ENCODE peak calls at places on chromosomes 1 and 21, in six cellular contexts. F is CD8-positive, alpha-beta T cell; O is breast epithelium; J is uterus; A is stomach; U is tibial nerve. M is an unnamed sample.

GRCh38 chr1:1621173-1621661 is 5.9 kb downstream of the MIB2 start:
- DNase-seq in F (no peak), O (no peak), J (no peak), A (no peak), U (no peak), M (no peak)

GRCh38 chr1:60367522-60367921 is 294.0 kb upstream of the C1orf87 start:
- DNase-seq in F (no peak), O (no peak), J (no peak), A (no peak), U (no peak), M (no peak)

GRCh38 chr1:114347431-114348209 is 163.4 kb downstream of the TRIM33 start:
- DNase-seq in F (no peak), O (no peak), J (no peak), A (no peak), U (no peak), M (no peak)

GRCh38 chr1:175597969-175598765 is 145.2 kb downstream of the TNR start:
- DNase-seq in F (no peak), O (no peak), J (no peak), A (no peak), U (no peak), M (no peak)

GRCh38 chr1:177310326-177310725 is 139.6 kb downstream of the BRINP2 start:
- DNase-seq in F (no peak), O (no peak), J (no peak), A (no peak), U (no peak), M (no peak)

GRCh38 chr1:109089242-109090015 is 1.1 kb upstream of the TMEM167B start:
- DNase-seq in F (no peak), O (peak), J (no peak), A (peak), U (no peak), M (peak)

GRCh38 chr1:9317591-9318331 is 25.1 kb downstream of the SPSB1 start:
- DNase-seq in F (no peak), O (no peak), J (peak), A (no peak), U (no peak), M (peak)

GRCh38 chr1:236303675-236304074 is 21.9 kb upstream of the ERO1B start:
- DNase-seq in F (no peak), O (no peak), J (no peak), A (no peak), U (no peak), M (no peak)

GRCh38 chr1:47650205-47650604 is 212.4 kb downstream of the FOXD2 start:
- DNase-seq in F (no peak), O (no peak), J (no peak), A (peak), U (no peak), M (no peak)

GRCh38 chr1:162279099-162279498 is 97.6 kb downstream of the SPATA46 start:
- DNase-seq in F (no peak), O (no peak), J (no peak), A (no peak), U (no peak), M (no peak)

GRCh38 chr1:162283657-162284056 is 93.0 kb downstream of the SPATA46 start:
- DNase-seq in F (no peak), O (no peak), J (no peak), A (peak), U (no peak), M (no peak)

GRCh38 chr1:162285149-162285561 is 91.5 kb downstream of the SPATA46 start:
- DNase-seq in F (no peak), O (peak), J (no peak), A (peak), U (no peak), M (no peak)

DNA sequence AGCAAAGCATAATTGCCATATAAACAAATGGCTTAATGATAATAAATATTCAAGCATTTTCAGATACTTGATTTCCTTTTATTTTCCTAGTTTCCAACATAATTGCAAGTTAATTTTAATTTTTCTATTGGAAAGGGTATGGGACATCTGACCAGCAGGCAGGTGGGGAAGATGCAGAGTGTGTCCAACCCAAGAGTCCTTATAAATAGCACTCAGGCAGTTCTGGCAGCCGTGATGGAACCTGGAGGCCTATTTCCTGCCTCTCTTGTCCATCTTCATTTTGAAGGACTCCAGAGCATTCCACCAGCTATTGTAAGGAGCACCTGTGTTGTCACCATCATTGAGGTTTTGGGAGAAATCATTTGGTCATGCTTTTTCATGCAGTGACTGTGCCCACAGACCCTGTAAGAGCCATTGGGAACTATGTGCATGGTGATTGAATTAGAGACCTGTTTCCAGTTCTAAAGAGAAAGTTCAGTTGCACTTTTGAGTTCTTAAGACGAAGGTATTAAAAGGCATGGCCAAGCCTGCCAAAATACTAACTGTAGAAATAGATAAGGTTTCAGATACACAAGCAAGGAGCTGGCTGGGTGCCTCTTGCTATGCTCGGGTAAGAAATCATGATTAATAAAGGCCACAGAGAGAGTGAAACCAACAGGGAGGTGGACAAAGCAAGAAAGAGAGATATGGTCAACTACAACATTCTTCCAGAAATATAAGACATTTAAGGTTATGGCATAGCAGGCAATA is 92.3 kb downstream of the SPATA46 start:
- DNase-seq in F (no peak), O (no peak), J (no peak), A (peak), U (no peak), M (no peak)
- H3K27ac ChIP-seq in F (no peak), O (peak), J (no peak), A (peak), U (no peak), M (no peak)

GRCh38 chr21:38965910-38966504 is 160.3 kb downstream of the ETS2 start:
- DNase-seq in F (no peak), O (no peak), J (no peak), A (peak), U (peak), M (no peak)
- H3K27ac ChIP-seq in F (no peak), O (no peak), J (no peak), A (peak), U (no peak), M (no peak)

GRCh38 chr1:3311711-3312110 is 142.8 kb upstream of the ARHGEF16 start:
- DNase-seq in F (no peak), O (no peak), J (no peak), A (no peak), U (no peak), M (no peak)
- H3K27ac ChIP-seq in F (no peak), O (no peak), J (peak), A (peak), U (no peak), M (no peak)

GRCh38 chr1:185305419-185305818 is 11.6 kb downstream of the IVNS1ABP start:
- DNase-seq in F (no peak), O (no peak), J (no peak), A (no peak), U (no peak), M (no peak)

GRCh38 chr1:185311589-185312225 is 5.3 kb downstream of the IVNS1ABP start:
- DNase-seq in F (no peak), O (no peak), J (no peak), A (no peak), U (no peak), M (no peak)

GRCh38 chr1:185312361-185312760 is 4.7 kb downstream of the IVNS1ABP start:
- DNase-seq in F (no peak), O (no peak), J (no peak), A (no peak), U (no peak), M (no peak)

GRCh38 chr1:185308126-185308525 is 8.9 kb downstream of the IVNS1ABP start:
- DNase-seq in F (no peak), O (no peak), J (no peak), A (no peak), U (no peak), M (no peak)

DNA sequence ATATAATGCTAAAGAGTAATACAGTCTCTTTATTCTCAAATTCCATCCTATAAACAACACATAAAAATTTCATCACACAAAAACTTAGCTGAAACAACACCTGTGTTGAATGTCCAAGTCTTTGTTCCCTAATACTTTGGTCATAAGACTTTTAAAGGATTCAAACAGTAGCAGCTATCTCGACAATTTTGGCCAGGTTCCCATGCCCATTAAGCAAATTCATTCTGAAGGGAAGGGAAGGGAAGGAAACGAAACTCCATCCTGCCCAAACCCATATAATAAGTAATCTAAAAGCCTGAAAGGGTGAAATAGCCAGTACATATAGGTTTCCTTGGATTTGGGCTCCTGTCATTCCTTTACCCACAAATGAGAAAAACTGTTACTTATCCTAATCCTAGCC is 7.5 kb downstream of the IVNS1ABP start:
- DNase-seq in F (no peak), O (no peak), J (no peak), A (peak), U (peak), M (no peak)
- H3K27ac ChIP-seq in F (no peak), O (no peak), J (no peak), A (no peak), U (no peak), M (no peak)

DNA sequence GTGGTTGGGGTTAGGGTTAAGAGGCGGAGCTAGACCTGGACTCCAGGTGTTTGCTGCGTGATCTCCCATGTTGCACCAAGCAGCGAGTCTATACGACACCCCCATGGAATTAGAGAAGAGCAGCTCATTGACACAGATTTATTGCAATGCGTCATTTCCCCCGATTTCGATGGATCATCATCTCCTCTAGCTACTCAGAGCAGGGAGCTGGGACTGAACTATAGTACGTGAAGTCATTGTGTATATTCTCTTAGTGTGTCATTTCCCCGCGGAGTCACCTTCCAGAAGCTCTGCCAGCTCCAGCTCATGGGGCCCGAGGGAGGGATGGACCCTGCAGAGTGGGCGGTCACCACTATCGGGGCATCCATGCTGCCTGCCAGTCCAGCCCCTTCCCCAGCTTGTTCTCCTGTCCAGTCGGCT is 7.5 kb upstream of the C2CD2 start:
- DNase-seq in F (no peak), O (peak), J (no peak), A (no peak), U (no peak), M (no peak)
- H3K27ac ChIP-seq in F (no peak), O (no peak), J (no peak), A (no peak), U (no peak), M (no peak)

GRCh38 chr21:34908424-34909055 is 140.6 kb downstream of the RUNX1 start:
- DNase-seq in F (no peak), O (no peak), J (peak), A (no peak), U (peak), M (no peak)

GRCh38 chr21:34912022-34912933 is 136.8 kb downstream of the RUNX1 start:
- DNase-seq in F (no peak), O (no peak), J (no peak), A (no peak), U (no peak), M (no peak)

GRCh38 chr21:34911360-34911759 is 137.7 kb downstream of the RUNX1 start:
- DNase-seq in F (no peak), O (no peak), J (no peak), A (no peak), U (no peak), M (no peak)

GRCh38 chr21:34909492-34910292 is 139.4 kb downstream of the RUNX1 start:
- DNase-seq in F (no peak), O (no peak), J (no peak), A (no peak), U (no peak), M (no peak)

DNA sequence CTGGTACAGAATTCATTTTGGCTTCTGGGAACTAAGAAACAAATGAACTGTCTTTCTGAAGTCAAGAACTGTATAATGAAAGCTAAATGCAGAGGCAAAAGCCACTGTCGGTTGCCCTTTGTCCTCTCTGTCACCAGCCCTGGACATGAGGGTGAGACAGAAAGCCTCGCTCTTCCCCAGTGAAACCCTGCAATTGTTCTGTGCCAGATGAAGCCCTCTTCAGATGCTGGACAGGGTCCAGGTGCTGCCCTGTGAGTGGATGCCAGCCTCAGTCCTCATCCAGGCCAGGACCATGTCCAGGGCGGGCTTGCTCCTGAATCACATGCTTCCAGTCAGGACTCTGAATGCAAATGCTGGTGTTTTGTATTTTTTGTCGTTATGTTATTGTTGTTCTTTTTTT is 138.7 kb downstream of the RUNX1 start:
- DNase-seq in F (no peak), O (no peak), J (no peak), A (no peak), U (no peak), M (no peak)
- H3K27ac ChIP-seq in F (no peak), O (no peak), J (no peak), A (no peak), U (no peak), M (no peak)

DNA sequence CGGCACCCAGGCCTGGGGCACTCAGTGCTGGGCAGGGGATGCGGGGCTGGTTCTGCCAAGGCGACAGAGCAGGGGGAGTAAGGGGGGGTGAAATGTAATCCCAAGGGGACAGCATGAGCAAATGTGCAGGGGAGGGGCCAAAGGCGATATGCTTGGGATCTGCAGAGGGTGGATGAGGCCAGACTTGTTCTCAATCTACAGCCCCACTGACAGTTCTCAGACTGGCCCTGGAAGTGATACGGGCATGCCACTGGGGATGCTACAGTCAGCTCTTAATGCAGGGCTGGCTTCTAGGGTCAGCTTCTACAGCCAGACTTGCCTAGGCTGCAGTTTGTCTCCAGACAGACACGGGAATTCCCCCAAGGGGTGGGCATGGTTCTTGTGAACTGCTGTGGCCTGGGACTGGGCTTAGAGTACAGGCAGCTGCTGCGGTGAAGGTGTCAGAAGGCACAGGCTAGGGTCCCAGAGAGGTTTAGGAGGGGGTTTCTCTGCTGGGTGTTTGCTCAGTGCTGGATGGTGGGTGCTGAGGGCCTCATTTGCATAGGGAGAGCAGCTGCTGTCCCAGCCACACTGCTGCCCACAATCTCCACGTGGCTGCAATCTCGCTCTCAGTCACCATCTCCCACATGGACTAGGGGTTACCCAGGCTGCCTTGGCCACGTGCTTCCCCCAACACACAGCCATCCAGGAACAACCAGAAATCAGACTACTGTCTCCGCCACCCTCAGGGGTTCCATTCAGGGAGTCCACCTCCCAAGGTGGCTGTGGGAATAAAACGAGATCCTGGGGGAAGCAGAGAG is 190.1 kb downstream of the HIVEP3 start:
- DNase-seq in F (peak), O (no peak), J (no peak), A (no peak), U (no peak), M (no peak)
- H3K27ac ChIP-seq in F (no peak), O (no peak), J (no peak), A (no peak), U (no peak), M (no peak)

DNA sequence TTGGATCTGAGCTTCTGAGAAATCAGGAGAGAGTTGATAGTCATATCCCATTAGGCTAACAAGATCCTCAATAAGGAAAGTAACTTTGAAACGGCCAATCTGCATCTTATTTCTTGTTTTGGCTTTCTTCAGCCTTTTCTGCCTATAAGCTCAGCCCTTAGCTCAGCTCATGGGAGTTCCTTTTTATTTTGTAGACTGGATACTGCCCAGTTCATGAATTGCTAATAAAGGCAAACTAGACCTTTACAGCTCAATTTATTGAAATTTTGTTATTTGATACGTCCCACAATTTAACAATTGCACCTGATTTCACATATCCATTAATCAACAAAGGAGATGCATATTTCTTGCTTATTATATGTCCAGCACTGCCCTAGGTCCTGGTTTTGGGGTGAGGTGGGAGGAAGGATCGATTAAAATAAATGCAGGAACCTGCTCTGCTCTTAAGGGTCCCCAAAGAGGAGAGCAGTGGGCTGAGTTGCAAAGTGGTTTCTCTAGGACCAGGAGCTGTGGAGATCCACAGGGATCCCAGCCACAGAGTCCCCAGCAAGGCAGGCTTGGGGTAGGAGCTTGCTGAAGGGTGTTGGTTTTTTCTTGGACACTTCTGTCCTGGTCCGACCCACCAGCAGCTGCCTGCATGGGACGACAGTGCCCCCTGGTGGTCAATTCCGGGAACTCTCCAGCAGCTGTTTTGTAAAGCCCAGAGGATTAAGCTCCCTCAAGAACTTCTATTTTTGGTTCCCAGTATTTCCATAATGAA is 22.9 kb downstream of the NENF start:
- DNase-seq in F (peak), O (peak), J (peak), A (peak), U (peak), M (peak)
- H3K27ac ChIP-seq in F (no peak), O (no peak), J (peak), A (peak), U (no peak), M (peak)

DNA sequence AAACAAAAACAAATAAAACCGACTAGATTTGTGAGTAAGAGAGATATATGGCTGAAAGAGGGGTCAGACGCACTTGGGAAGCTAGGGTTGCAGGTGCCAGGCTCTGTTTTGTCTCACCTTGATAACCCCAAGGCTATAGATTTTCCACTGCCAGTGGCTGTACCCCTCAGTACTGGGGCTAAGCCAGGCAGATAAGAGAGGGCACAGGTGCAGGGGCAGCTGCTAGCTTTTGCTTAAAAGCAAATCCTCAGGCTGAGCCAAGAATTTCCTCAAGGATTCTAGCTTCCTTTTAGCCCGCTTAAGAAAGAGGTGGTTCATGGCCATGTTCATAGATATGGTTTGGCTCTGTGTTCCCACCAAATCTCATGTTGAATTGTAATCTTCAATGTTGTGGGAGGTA is 57.9 kb downstream of the OVGP1 start:
- DNase-seq in F (no peak), O (no peak), J (no peak), A (peak), U (no peak), M (no peak)
- H3K27ac ChIP-seq in F (no peak), O (no peak), J (no peak), A (peak), U (no peak), M (no peak)

M was measured in substantia nigra.